ENCODE peak calls at places on chromosomes 12 and 14, in ten cellular contexts. Q is omental fat pad, F is mesothelial cell of epicardium, Y is NCI-H1105, L is hypothalamus, J is IMR-90, K is RPMI7951, S is NCI-H510A, V is HL-60, X is epithelial cell of esophagus. D is an unnamed sample.

GRCh38 chr12:117189725-117190209 is 503 bp downstream of the FBXO21 start:
- DNase-seq in Q (no peak), F (peak), Y (no peak), L (peak), J (peak), K (peak), S (peak), V (peak), X (peak), D (no peak)

GRCh38 chr14:103512701-103513611 is 9.7 kb downstream of the CKB start:
- DNase-seq in Q (no peak), F (no peak), Y (peak), L (peak), J (peak), K (no peak), S (no peak), V (no peak), X (peak), D (peak)

GRCh38 chr12:132354211-132354981 is 25.0 kb upstream of the GALNT9 start:
- DNase-seq in Q (no peak), F (no peak), Y (no peak), L (no peak), J (no peak), K (no peak), S (no peak), V (no peak), X (no peak), D (no peak)

GRCh38 chr14:24176599-24176998 is 4.7 kb downstream of the REC8 start:
- DNase-seq in Q (no peak), F (no peak), Y (no peak), L (no peak), J (no peak), K (no peak), S (no peak), V (no peak), X (no peak), D (no peak)

GRCh38 chr14:102162488-102162887 is 22.8 kb downstream of the WDR20 start:
- DNase-seq in Q (no peak), F (no peak), Y (no peak), L (no peak), J (no peak), K (no peak), S (no peak), V (no peak), X (no peak), D (no peak)

GRCh38 chr12:90058721-90059120 is 350.1 kb upstream of the ATP2B1 start:
- DNase-seq in Q (no peak), F (no peak), Y (no peak), L (no peak), J (peak), K (peak), S (no peak), V (no peak), X (peak), D (no peak)

GRCh38 chr12:12003609-12004008 is 67.1 kb upstream of the BCL2L14 start:
- DNase-seq in Q (no peak), F (no peak), Y (no peak), L (no peak), J (no peak), K (peak), S (no peak), V (no peak), X (no peak), D (no peak)

GRCh38 chr14:90883197-90883596 is 67.0 kb upstream of the TTC7B start:
- DNase-seq in Q (no peak), F (no peak), Y (no peak), L (no peak), J (no peak), K (no peak), S (no peak), V (no peak), X (no peak), D (no peak)

GRCh38 chr12:65649126-65649525 is 175.2 kb upstream of the HMGA2 start:
- DNase-seq in Q (no peak), F (no peak), Y (no peak), L (no peak), J (peak), K (peak), S (no peak), V (no peak), X (peak), D (peak)